ENCODE peak calls at places on chromosomes 16 and 17, in seven cellular contexts. F is upper lobe of right lung, E is transverse colon, K is spleen, U is thoracic aorta, X is lower lobe of right lung, B is heart right ventricle. J is an unnamed sample.

GRCh38 chr17:34305606-34306005 is 13.6 kb upstream of the CCL8 start:
- DNase-seq in F (no peak), E (no peak), B (no peak), K (no peak), X (no peak), U (no peak), J (no peak)

GRCh38 chr16:339680-340079 is 12.8 kb downstream of the AXIN1 start:
- DNase-seq in X (no peak), U (no peak), B (no peak), K (peak; percentile 79), E (peak; percentile 44), F (no peak), J (no peak)

GRCh38 chr17:73952136-73952497 is 251.4 kb upstream of the RPL38 start:
- DNase-seq in F (no peak), K (no peak), B (no peak), X (no peak), E (no peak), U (no peak), J (no peak)

GRCh38 chr16:56645838-56646237 is 5.8 kb upstream of the MT1B start:
- DNase-seq in E (no peak), B (no peak), F (no peak), X (no peak), U (no peak), K (no peak), J (no peak)

GRCh38 chr17:16122697-16123434 is 92.5 kb downstream of the NCOR1 start:
- DNase-seq in K (no peak), B (no peak), U (no peak), F (no peak), X (no peak), E (no peak), J (no peak)

GRCh38 chr17:2749058-2749783 is at the start of gene CCDC92B:
- DNase-seq in U (no peak), X (no peak), K (no peak), E (no peak), F (no peak), B (no peak), J (no peak)

GRCh38 chr16:10957771-10958486 is 13.6 kb downstream of the CLEC16A start:
- DNase-seq in K (no peak), X (no peak), B (no peak), F (no peak), U (no peak), E (no peak), J (no peak)

GRCh38 chr17:74776990-74777389 is 845 bp upstream of the NAT9 start:
- DNase-seq in U (no peak), B (no peak), F (no peak), K (no peak), E (no peak), X (no peak), J (no peak)

GRCh38 chr16:11946433-11946832 is 4.6 kb upstream of the NPIPB2 start:
- DNase-seq in X (no peak), F (no peak), E (no peak), B (no peak), U (no peak), K (no peak), J (no peak)

DNA sequence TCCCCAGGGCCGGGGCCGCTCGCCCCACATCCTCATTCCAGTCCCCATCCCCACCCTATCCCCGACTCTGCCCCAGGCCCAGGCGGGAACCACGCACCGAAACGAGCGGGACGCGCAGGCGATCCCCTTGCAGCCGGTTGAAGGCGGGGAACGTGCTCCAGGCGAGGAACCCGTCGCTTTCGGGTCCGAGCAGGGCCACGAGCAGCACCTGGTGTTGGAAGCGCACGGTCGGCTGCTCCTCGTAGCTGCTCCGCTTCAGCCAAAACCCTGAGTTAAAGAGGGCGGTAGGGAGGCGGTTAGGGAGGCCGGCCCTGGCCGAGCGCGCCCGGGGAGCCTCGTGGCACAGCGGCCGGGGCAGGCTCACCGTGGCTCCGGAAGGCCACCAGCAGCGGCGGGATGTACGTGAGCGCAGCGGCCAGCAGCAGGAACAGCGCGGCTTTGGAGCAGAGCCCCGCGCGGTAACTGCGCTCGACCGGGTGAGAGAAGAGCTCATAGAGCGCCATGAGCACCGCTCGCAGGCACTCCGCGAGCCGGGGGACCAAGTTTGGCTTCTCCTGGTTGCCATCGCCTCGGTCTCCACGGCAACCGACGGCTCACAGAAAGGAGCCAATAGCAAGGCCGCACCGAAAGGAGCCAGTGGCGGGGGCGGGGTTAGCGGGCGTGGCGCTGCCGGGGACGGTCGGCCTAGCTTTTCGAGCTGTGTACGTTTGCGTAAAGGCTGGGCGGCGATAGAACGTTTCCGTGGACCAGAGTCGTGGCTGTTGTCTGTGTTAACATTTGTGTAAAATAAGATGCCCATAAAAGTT is at the start of gene TMEM231:
- DNase-seq in K (peak; percentile 99), U (peak; percentile 95), B (peak; percentile 98), E (peak; percentile 98), F (peak; percentile 99), X (peak; percentile 99), J (no peak)
- TF ChIP-seq CTCF in K (no peak), U (no peak), B (no peak), E (no peak), F (no peak), X (no peak), J (no peak)

GRCh38 chr17:72426948-72427760 is 306.3 kb downstream of the SOX9 start:
- DNase-seq in K (no peak), E (peak; percentile 88), B (no peak), X (no peak), U (no peak), F (no peak), J (no peak)
- TF ChIP-seq CTCF in K (no peak), E (no peak), B (no peak), X (no peak), U (no peak), F (no peak), J (no peak)

DNA sequence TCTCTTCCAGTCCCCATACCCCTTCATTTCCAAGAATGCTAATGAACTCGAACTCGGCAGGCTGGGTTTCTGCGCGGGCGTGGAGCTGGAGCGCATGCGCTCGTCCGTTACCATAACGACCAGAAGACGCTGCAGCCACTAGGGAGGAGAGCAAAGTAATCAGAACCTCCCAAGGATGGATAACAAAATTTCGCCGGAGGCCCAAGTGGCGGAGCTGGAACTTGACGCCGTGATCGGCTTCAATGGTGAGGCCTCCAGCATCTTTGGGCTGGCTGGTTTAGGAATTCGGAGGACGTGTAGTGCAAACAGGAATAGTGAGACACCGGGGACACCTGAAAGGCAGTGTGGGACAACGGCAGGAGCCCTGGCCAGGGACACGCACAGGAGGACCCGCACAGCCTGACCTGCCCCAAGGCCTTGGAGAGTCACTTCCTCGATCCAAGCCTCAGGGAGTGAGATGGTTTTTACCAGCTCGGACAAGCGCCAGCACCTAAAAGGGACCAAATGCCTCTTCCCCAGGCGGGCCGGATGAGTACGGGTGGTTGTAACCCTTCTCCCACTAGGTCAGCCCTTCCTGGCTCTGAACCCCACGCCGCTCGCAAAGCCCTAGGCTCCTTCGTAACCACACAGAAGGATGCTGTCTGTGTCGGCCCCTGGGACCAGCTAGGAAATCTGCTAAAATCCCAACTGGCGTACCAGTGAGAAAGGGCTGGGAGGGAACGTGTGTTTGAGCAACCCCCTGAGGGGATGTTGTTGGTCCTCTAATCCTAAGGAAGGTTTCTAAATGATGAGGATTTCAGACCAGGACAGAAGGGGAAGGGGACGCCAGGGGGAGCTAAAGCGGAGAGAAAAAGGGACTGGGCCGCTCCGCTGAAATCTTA is at the start of gene CFAP52:
- DNase-seq in E (peak; percentile 80), U (peak; percentile 45), F (peak; percentile 86), B (peak; percentile 69), K (peak; percentile 90), X (peak; percentile 80), J (peak; percentile 51)
- TF ChIP-seq CTCF in E (peak; percentile 55), U (peak; percentile 57), F (peak; percentile 68), B (peak; percentile 66), K (no peak), X (peak; percentile 62), J (peak; percentile 85)

DNA sequence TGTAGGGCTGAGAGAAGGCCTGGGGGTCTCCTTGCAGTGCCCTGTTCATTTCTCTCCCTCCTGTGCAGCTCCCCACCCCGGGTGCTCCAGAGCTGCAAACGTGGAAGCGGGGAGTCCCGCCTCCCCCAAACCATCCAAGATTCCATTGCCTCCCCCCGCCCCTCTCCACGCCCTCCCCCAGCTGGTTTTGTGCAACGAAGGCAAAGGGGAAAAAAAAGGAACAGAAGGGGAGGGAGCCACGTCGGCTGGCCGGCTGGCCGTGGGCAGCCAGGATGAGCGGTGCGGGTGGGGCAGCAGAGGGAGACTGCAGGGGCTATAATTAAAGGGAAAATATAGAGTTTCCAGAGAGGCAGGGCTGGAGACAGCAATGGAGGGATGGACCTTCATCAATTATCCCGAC is 1.7 kb upstream of the COL1A1 start:
- DNase-seq in U (no peak), F (no peak), K (no peak), B (no peak), E (no peak), X (no peak), J (no peak)
- TF ChIP-seq CTCF in U (no peak), F (no peak), K (no peak), B (no peak), E (no peak), X (no peak), J (no peak)

GRCh38 chr16:57979006-57979585 is 8.2 kb upstream of the CNGB1 start:
- DNase-seq in X (peak; percentile 24), F (no peak), U (no peak), K (peak; percentile 50), B (no peak), E (no peak), J (no peak)
- TF ChIP-seq CTCF in X (no peak), F (no peak), U (no peak), K (no peak), B (no peak), E (no peak), J (no peak)

GRCh38 chr16:5505093-5505887 is 407.7 kb upstream of the EEF2KMT start:
- DNase-seq in X (no peak), F (no peak), K (no peak), U (no peak), E (no peak), B (no peak), J (no peak)

GRCh38 chr16:5500526-5500925 is 402.9 kb upstream of the EEF2KMT start:
- DNase-seq in E (no peak), B (no peak), U (no peak), K (no peak), F (no peak), X (no peak), J (no peak)

GRCh38 chr16:5504028-5504758 is 406.6 kb upstream of the EEF2KMT start:
- DNase-seq in X (no peak), K (no peak), E (no peak), B (peak; percentile 5), F (no peak), U (no peak), J (no peak)

GRCh38 chr16:5502944-5503343 is 405.3 kb upstream of the EEF2KMT start:
- DNase-seq in U (no peak), K (no peak), E (no peak), B (no peak), F (no peak), X (no peak), J (no peak)

GRCh38 chr16:5502467-5502869 is 404.9 kb upstream of the EEF2KMT start:
- DNase-seq in E (peak; percentile 10), X (no peak), U (no peak), F (no peak), K (no peak), B (no peak), J (no peak)
- TF ChIP-seq CTCF in E (peak; percentile 37), X (peak; percentile 16), U (no peak), F (no peak), K (no peak), B (peak; percentile 45), J (peak; percentile 74)

J was measured in Panc1.